ENCODE peak calls at places on chromosomes 3 and 15, in six cellular contexts. One of them, this sample, is unnamed.
A peak's percentile ranks its signal among the peaks of the same experiment; 100 is the strongest.

GRCh38 chr15:42650208-42651066 is 75.0 kb downstream of the STARD9 start:
- DNase-seq in Panc1: peak; percentile 77
- DNase-seq in HCT116: peak; percentile 61
- DNase-seq in HL-60: peak; percentile 24
- DNase-seq in endothelial cell of umbilical vein: peak; percentile 87
- DNase-seq in SK-N-SH: peak; percentile 55
- DNase-seq in this sample: peak; percentile 71

GRCh38 chr15:81336568-81336967 is 12.6 kb upstream of the STARD5 start:
- DNase-seq in HL-60: no peak
- DNase-seq in endothelial cell of umbilical vein: peak; percentile 23
- DNase-seq in SK-N-SH: no peak
- DNase-seq in HCT116: peak; percentile 3
- DNase-seq in Panc1: no peak
- DNase-seq in this sample: no peak

GRCh38 chr3:196163687-196164493 is 47.3 kb downstream of the ZDHHC19 start:
- DNase-seq in SK-N-SH: peak; percentile 58
- DNase-seq in HCT116: no peak
- DNase-seq in Panc1: no peak
- DNase-seq in HL-60: peak; percentile 97
- DNase-seq in endothelial cell of umbilical vein: no peak
- DNase-seq in this sample: no peak

GRCh38 chr3:53044371-53045106 is 1.3 kb downstream of the SFMBT1 start:
- DNase-seq in HCT116: no peak
- DNase-seq in SK-N-SH: peak; percentile 52
- DNase-seq in Panc1: peak; percentile 41
- DNase-seq in HL-60: no peak
- DNase-seq in endothelial cell of umbilical vein: peak; percentile 47
- DNase-seq in this sample: peak; percentile 67

GRCh38 chr3:38107911-38108648 is 28.8 kb downstream of the ACAA1 start:
- DNase-seq in HCT116: no peak
- DNase-seq in HL-60: no peak
- DNase-seq in Panc1: no peak
- DNase-seq in endothelial cell of umbilical vein: no peak
- DNase-seq in SK-N-SH: no peak
- DNase-seq in this sample: no peak

GRCh38 chr3:150613709-150614480 is 10.8 kb downstream of the SELENOT start:
- DNase-seq in endothelial cell of umbilical vein: peak; percentile 32
- DNase-seq in HCT116: no peak
- DNase-seq in HL-60: no peak
- DNase-seq in Panc1: no peak
- DNase-seq in SK-N-SH: no peak
- DNase-seq in this sample: no peak

GRCh38 chr3:30777426-30777825 is 117.0 kb downstream of the GADL1 start:
- DNase-seq in HCT116: no peak
- DNase-seq in Panc1: no peak
- DNase-seq in endothelial cell of umbilical vein: no peak
- DNase-seq in HL-60: no peak
- DNase-seq in SK-N-SH: no peak
- DNase-seq in this sample: no peak

GRCh38 chr15:64685230-64685886 is 90.0 kb downstream of the RBPMS2 start:
- DNase-seq in SK-N-SH: no peak
- DNase-seq in Panc1: no peak
- DNase-seq in HCT116: no peak
- DNase-seq in endothelial cell of umbilical vein: no peak
- DNase-seq in HL-60: no peak
- DNase-seq in this sample: no peak

GRCh38 chr3:138434276-138434874 is at the start of gene ESYT3:
- DNase-seq in endothelial cell of umbilical vein: peak; percentile 29
- DNase-seq in HCT116: no peak
- DNase-seq in Panc1: no peak
- DNase-seq in HL-60: peak; percentile 24
- DNase-seq in SK-N-SH: peak; percentile 83
- DNase-seq in this sample: peak; percentile 76

DNA sequence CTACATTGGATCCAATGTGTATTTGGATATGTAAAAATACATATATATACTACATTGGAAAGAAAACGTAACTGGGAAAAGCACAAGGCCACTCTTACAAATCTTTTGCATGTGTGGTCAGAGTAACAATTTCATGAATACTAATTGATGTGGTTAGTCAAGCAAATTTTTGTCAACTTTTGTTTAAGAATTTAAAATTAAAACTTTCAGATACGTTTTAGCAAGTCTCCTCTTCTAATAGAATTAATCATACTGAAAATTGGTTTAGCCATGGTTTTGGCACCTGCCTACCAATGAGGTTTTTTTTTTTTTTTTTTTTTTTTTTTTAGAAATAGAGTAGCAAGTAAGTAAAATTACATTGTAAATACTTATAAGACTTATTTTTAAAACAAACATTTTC is 153.0 kb upstream of the CGNL1 start:
- DNase-seq in SK-N-SH: no peak
- DNase-seq in Panc1: no peak
- DNase-seq in HL-60: no peak
- DNase-seq in HCT116: no peak
- DNase-seq in endothelial cell of umbilical vein: no peak
- DNase-seq in this sample: no peak
- H3K4me3 ChIP-seq in SK-N-SH: no peak overlapping the region
- H3K4me3 ChIP-seq in Panc1: no peak overlapping the region
- H3K4me3 ChIP-seq in HL-60: peak overlapping the region; percentile 71
- H3K4me3 ChIP-seq in HCT116: no peak overlapping the region
- H3K4me3 ChIP-seq in endothelial cell of umbilical vein: no peak overlapping the region
- H3K4me3 ChIP-seq in this sample: no peak overlapping the region

DNA sequence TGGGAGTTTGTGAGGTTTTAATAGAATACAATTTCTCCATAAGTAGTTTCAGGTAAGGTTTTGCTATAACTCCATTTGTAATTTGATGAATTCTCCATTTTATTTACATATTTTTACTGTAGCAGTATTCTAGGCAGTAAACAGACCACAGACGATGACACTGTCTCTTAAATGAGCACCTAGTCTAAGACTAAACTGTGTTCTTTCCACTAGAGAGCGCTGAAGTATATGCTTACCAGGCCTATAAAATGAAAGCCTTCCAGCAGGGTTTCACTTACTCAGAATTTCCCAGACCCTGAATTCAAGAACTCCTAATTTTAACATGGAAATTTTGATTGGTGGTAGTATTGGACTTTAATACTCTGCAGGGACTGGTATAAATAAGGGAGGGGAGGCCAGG is 41.6 kb downstream of the POLG start:
- DNase-seq in endothelial cell of umbilical vein: no peak
- DNase-seq in Panc1: no peak
- DNase-seq in HL-60: no peak
- DNase-seq in SK-N-SH: no peak
- DNase-seq in HCT116: no peak
- DNase-seq in this sample: no peak
- TF ChIP-seq CTCF in endothelial cell of umbilical vein: no peak
- TF ChIP-seq CTCF in Panc1: no peak
- TF ChIP-seq CTCF in HL-60: no peak
- TF ChIP-seq CTCF in SK-N-SH: no peak
- TF ChIP-seq CTCF in HCT116: no peak
- TF ChIP-seq CTCF in this sample: no peak

GRCh38 chr3:29282431-29283296 is 1.8 kb downstream of the RBMS3 start:
- DNase-seq in Panc1: no peak
- DNase-seq in HCT116: no peak
- DNase-seq in endothelial cell of umbilical vein: peak; percentile 86
- DNase-seq in SK-N-SH: no peak
- DNase-seq in HL-60: no peak
- DNase-seq in this sample: no peak

GRCh38 chr3:29281265-29282228 is 676 bp downstream of the RBMS3 start:
- DNase-seq in HL-60: no peak
- DNase-seq in HCT116: no peak
- DNase-seq in endothelial cell of umbilical vein: peak; percentile 72
- DNase-seq in SK-N-SH: peak; percentile 15
- DNase-seq in Panc1: no peak
- DNase-seq in this sample: no peak

GRCh38 chr3:29279830-29280229 is 1.0 kb upstream of the RBMS3 start:
- DNase-seq in endothelial cell of umbilical vein: peak; percentile 26
- DNase-seq in HCT116: no peak
- DNase-seq in Panc1: no peak
- DNase-seq in SK-N-SH: peak; percentile 21
- DNase-seq in HL-60: no peak
- DNase-seq in this sample: no peak

GRCh38 chr3:29279276-29279675 is 1.6 kb upstream of the RBMS3 start:
- DNase-seq in SK-N-SH: no peak
- DNase-seq in endothelial cell of umbilical vein: no peak
- DNase-seq in Panc1: no peak
- DNase-seq in HL-60: no peak
- DNase-seq in HCT116: no peak
- DNase-seq in this sample: no peak

DNA sequence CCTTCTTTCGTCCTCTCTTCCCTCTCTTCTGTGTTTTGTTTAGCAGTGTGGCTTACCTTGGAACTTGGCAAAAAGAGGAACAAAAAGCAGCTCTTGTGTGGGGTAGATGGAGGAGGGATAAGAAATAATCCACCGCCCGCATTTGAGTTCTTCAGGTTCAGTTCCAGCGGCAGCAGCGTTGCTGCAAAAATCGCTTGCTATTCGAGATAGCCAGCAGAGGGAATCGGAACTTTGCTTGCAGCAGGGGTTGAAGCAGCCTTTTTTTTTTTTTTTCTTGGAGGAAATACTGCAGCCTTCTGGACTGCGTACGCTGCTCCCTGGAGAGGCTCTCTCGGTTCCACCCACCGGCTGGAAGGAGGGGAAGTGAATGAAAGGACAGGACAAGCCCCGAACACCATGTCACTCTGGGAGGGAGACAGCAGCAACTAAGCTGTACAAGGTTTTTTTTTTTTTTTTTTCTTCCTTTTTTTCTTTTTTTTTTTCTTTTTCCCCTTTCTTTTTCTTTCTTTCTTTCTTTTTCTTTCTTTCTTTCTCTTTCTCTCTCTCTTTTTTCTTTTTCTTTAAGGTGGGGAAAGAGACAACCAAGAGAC is at the start of gene RBMS3:
- DNase-seq in HL-60: no peak
- DNase-seq in Panc1: no peak
- DNase-seq in HCT116: peak; percentile 48
- DNase-seq in SK-N-SH: peak; percentile 58
- DNase-seq in endothelial cell of umbilical vein: peak; percentile 95
- DNase-seq in this sample: peak; percentile 92
- TF ChIP-seq POLR2AphosphoS5 in HL-60: no peak
- TF ChIP-seq POLR2AphosphoS5 in Panc1: no peak
- TF ChIP-seq POLR2AphosphoS5 in HCT116: no peak
- TF ChIP-seq POLR2AphosphoS5 in SK-N-SH: peak; percentile 56
- TF ChIP-seq POLR2AphosphoS5 in endothelial cell of umbilical vein: peak; percentile 51
- TF ChIP-seq POLR2AphosphoS5 in this sample: peak; percentile 32

GRCh38 chr15:32682569-32682968 is 35.2 kb upstream of the GREM1 start:
- DNase-seq in endothelial cell of umbilical vein: no peak
- DNase-seq in Panc1: no peak
- DNase-seq in SK-N-SH: no peak
- DNase-seq in HL-60: no peak
- DNase-seq in HCT116: no peak
- DNase-seq in this sample: no peak
- H3K4me3 ChIP-seq in endothelial cell of umbilical vein: no peak overlapping the region
- H3K4me3 ChIP-seq in Panc1: no peak overlapping the region
- H3K4me3 ChIP-seq in SK-N-SH: no peak overlapping the region
- H3K4me3 ChIP-seq in HL-60: no peak overlapping the region
- H3K4me3 ChIP-seq in HCT116: no peak overlapping the region
- H3K4me3 ChIP-seq in this sample: no peak overlapping the region

GRCh38 chr15:39934415-39935044 is 615 bp downstream of the EIF2AK4 start:
- DNase-seq in SK-N-SH: peak; percentile 15
- DNase-seq in HCT116: no peak
- DNase-seq in HL-60: no peak
- DNase-seq in Panc1: no peak
- DNase-seq in endothelial cell of umbilical vein: peak; percentile 47
- DNase-seq in this sample: no peak

GRCh38 chr15:39935241-39935640 is 1.3 kb downstream of the EIF2AK4 start:
- DNase-seq in Panc1: no peak
- DNase-seq in HCT116: no peak
- DNase-seq in endothelial cell of umbilical vein: no peak
- DNase-seq in SK-N-SH: no peak
- DNase-seq in HL-60: no peak
- DNase-seq in this sample: no peak

GRCh38 chr15:39936681-39937080 is 2.8 kb downstream of the EIF2AK4 start:
- DNase-seq in endothelial cell of umbilical vein: no peak
- DNase-seq in HL-60: no peak
- DNase-seq in HCT116: no peak
- DNase-seq in Panc1: no peak
- DNase-seq in SK-N-SH: no peak
- DNase-seq in this sample: no peak

GRCh38 chr15:39936187-39936586 is 2.3 kb downstream of the EIF2AK4 start:
- DNase-seq in HL-60: no peak
- DNase-seq in SK-N-SH: no peak
- DNase-seq in HCT116: no peak
- DNase-seq in endothelial cell of umbilical vein: peak; percentile 23
- DNase-seq in Panc1: no peak
- DNase-seq in this sample: no peak

DNA sequence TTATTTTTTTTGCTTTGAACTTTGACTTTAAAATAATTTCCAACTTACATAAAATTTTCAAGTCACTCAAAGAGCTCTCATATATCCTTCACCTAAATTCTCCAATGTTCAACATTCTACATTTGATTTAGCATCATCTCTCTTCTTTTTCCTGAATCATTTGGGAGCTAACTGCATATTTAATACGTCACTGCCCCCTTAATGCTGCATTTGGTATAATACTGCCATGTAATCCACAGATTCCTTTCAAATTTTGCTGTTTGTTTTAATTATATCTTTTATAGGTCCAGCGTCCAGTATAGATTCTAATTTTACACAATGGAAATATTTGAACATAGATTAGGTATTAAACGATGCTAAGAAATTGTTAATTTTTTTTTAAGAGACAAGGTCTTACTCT is 2.3 kb upstream of the EIF2AK4 start:
- DNase-seq in Panc1: no peak
- DNase-seq in HL-60: no peak
- DNase-seq in SK-N-SH: no peak
- DNase-seq in endothelial cell of umbilical vein: no peak
- DNase-seq in HCT116: no peak
- DNase-seq in this sample: no peak
- TF ChIP-seq CTCF in Panc1: no peak
- TF ChIP-seq CTCF in HL-60: peak; percentile 4
- TF ChIP-seq CTCF in SK-N-SH: peak; percentile 42
- TF ChIP-seq CTCF in endothelial cell of umbilical vein: no peak
- TF ChIP-seq CTCF in HCT116: peak; percentile 4
- TF ChIP-seq CTCF in this sample: no peak

GRCh38 chr15:99210334-99210733 is 39.0 kb downstream of the TTC23 start:
- DNase-seq in Panc1: no peak
- DNase-seq in HCT116: no peak
- DNase-seq in HL-60: no peak
- DNase-seq in SK-N-SH: no peak
- DNase-seq in endothelial cell of umbilical vein: no peak
- DNase-seq in this sample: no peak
- TF ChIP-seq POLR2AphosphoS5 in Panc1: no peak
- TF ChIP-seq POLR2AphosphoS5 in HCT116: no peak
- TF ChIP-seq POLR2AphosphoS5 in HL-60: no peak
- TF ChIP-seq POLR2AphosphoS5 in SK-N-SH: no peak
- TF ChIP-seq POLR2AphosphoS5 in endothelial cell of umbilical vein: no peak
- TF ChIP-seq POLR2AphosphoS5 in this sample: no peak